ENCODE peak calls at places on chromosomes 2 and 18, in six cellular contexts. One of them, this sample, is unnamed.
A peak's percentile ranks its signal among the peaks of the same experiment; 100 is the strongest.

GRCh38 chr2:230951396-230951795 is 26.4 kb upstream of the GPR55 start:
- DNase-seq in sigmoid colon: no peak
- DNase-seq in heart right ventricle: no peak
- DNase-seq in endothelial cell: no peak
- DNase-seq in endothelial cell of umbilical vein: no peak
- DNase-seq in tibial nerve: no peak
- DNase-seq in this sample: no peak

GRCh38 chr2:64638502-64639120 is 15.1 kb downstream of the SERTAD2 start:
- DNase-seq in heart right ventricle: no peak
- DNase-seq in sigmoid colon: no peak
- DNase-seq in endothelial cell: no peak
- DNase-seq in endothelial cell of umbilical vein: no peak
- DNase-seq in tibial nerve: no peak
- DNase-seq in this sample: no peak

GRCh38 chr2:211401328-211401727 is 844.9 kb downstream of the CPS1 start:
- DNase-seq in endothelial cell of umbilical vein: no peak
- DNase-seq in sigmoid colon: no peak
- DNase-seq in endothelial cell: no peak
- DNase-seq in tibial nerve: no peak
- DNase-seq in heart right ventricle: no peak
- DNase-seq in this sample: no peak

GRCh38 chr2:37616674-37616999 is 54.8 kb downstream of the CDC42EP3 start:
- DNase-seq in heart right ventricle: no peak
- DNase-seq in endothelial cell: no peak
- DNase-seq in tibial nerve: no peak
- DNase-seq in endothelial cell of umbilical vein: no peak
- DNase-seq in sigmoid colon: no peak
- DNase-seq in this sample: no peak

GRCh38 chr2:105879798-105880300 is 135.1 kb downstream of the NCK2 start:
- DNase-seq in heart right ventricle: no peak
- DNase-seq in endothelial cell: no peak
- DNase-seq in tibial nerve: no peak
- DNase-seq in endothelial cell of umbilical vein: no peak
- DNase-seq in sigmoid colon: no peak
- DNase-seq in this sample: no peak

GRCh38 chr2:201490291-201490690 is 38.8 kb downstream of the STRADB start:
- DNase-seq in sigmoid colon: no peak
- DNase-seq in heart right ventricle: no peak
- DNase-seq in endothelial cell of umbilical vein: no peak
- DNase-seq in tibial nerve: no peak
- DNase-seq in endothelial cell: no peak
- DNase-seq in this sample: no peak

GRCh38 chr2:11343626-11344341 is 652 bp downstream of the ROCK2 start:
- DNase-seq in endothelial cell: peak; percentile 58
- DNase-seq in heart right ventricle: peak; percentile 62
- DNase-seq in tibial nerve: peak; percentile 42
- DNase-seq in sigmoid colon: peak; percentile 80
- DNase-seq in endothelial cell of umbilical vein: peak; percentile 42
- DNase-seq in this sample: peak; percentile 31

GRCh38 chr2:234792566-234792965 is 159.3 kb upstream of the SH3BP4 start:
- DNase-seq in endothelial cell of umbilical vein: no peak
- DNase-seq in sigmoid colon: no peak
- DNase-seq in heart right ventricle: no peak
- DNase-seq in tibial nerve: no peak
- DNase-seq in endothelial cell: no peak
- DNase-seq in this sample: no peak

GRCh38 chr2:71496156-71496770 is 42.9 kb downstream of the DYSF start:
- DNase-seq in endothelial cell of umbilical vein: no peak
- DNase-seq in sigmoid colon: no peak
- DNase-seq in endothelial cell: no peak
- DNase-seq in heart right ventricle: no peak
- DNase-seq in tibial nerve: no peak
- DNase-seq in this sample: no peak

GRCh38 chr2:127953849-127954248 is 68.1 kb upstream of the AMMECR1L start:
- DNase-seq in tibial nerve: no peak
- DNase-seq in sigmoid colon: no peak
- DNase-seq in endothelial cell of umbilical vein: no peak
- DNase-seq in heart right ventricle: no peak
- DNase-seq in endothelial cell: no peak
- DNase-seq in this sample: no peak

GRCh38 chr2:24228470-24228869 is 53.6 kb downstream of the FAM228A start:
- DNase-seq in endothelial cell of umbilical vein: peak; percentile 39
- DNase-seq in sigmoid colon: no peak
- DNase-seq in heart right ventricle: no peak
- DNase-seq in endothelial cell: no peak
- DNase-seq in tibial nerve: no peak
- DNase-seq in this sample: peak; percentile 38

GRCh38 chr2:136997550-136997949 is 232.2 kb downstream of the THSD7B start:
- DNase-seq in heart right ventricle: no peak
- DNase-seq in tibial nerve: no peak
- DNase-seq in endothelial cell of umbilical vein: peak; percentile 63
- DNase-seq in sigmoid colon: no peak
- DNase-seq in endothelial cell: no peak
- DNase-seq in this sample: no peak

GRCh38 chr18:60248563-60249330 is 123.8 kb downstream of the MC4R start:
- DNase-seq in endothelial cell: no peak
- DNase-seq in heart right ventricle: no peak
- DNase-seq in endothelial cell of umbilical vein: no peak
- DNase-seq in sigmoid colon: no peak
- DNase-seq in tibial nerve: no peak
- DNase-seq in this sample: no peak

GRCh38 chr2:187403568-187404260 is 44.3 kb downstream of the CALCRL start:
- DNase-seq in sigmoid colon: no peak
- DNase-seq in tibial nerve: no peak
- DNase-seq in endothelial cell of umbilical vein: peak; percentile 92
- DNase-seq in heart right ventricle: no peak
- DNase-seq in endothelial cell: no peak
- DNase-seq in this sample: no peak

GRCh38 chr2:139034064-139034463 is 253.9 kb upstream of the NXPH2 start:
- DNase-seq in heart right ventricle: no peak
- DNase-seq in tibial nerve: no peak
- DNase-seq in endothelial cell of umbilical vein: no peak
- DNase-seq in endothelial cell: no peak
- DNase-seq in sigmoid colon: no peak
- DNase-seq in this sample: no peak

GRCh38 chr2:186255823-186256222 is 230.2 kb upstream of the ZC3H15 start:
- DNase-seq in endothelial cell of umbilical vein: peak; percentile 19
- DNase-seq in tibial nerve: no peak
- DNase-seq in endothelial cell: no peak
- DNase-seq in heart right ventricle: no peak
- DNase-seq in sigmoid colon: no peak
- DNase-seq in this sample: no peak

GRCh38 chr2:203706403-203706802 is at the start of gene CD28:
- DNase-seq in heart right ventricle: peak; percentile 19
- DNase-seq in endothelial cell of umbilical vein: no peak
- DNase-seq in tibial nerve: peak; percentile 22
- DNase-seq in sigmoid colon: peak; percentile 69
- DNase-seq in endothelial cell: no peak
- DNase-seq in this sample: no peak

GRCh38 chr18:58762781-58763171 is 91.5 kb downstream of the MALT1 start:
- DNase-seq in tibial nerve: no peak
- DNase-seq in endothelial cell of umbilical vein: no peak
- DNase-seq in endothelial cell: no peak
- DNase-seq in heart right ventricle: no peak
- DNase-seq in sigmoid colon: no peak
- DNase-seq in this sample: no peak

GRCh38 chr2:231191896-231192872 is 6.2 kb upstream of the ARMC9 start:
- DNase-seq in heart right ventricle: peak; percentile 73
- DNase-seq in endothelial cell: peak; percentile 71
- DNase-seq in tibial nerve: peak; percentile 84
- DNase-seq in sigmoid colon: peak; percentile 97
- DNase-seq in endothelial cell of umbilical vein: peak; percentile 77
- DNase-seq in this sample: no peak

GRCh38 chr18:58495634-58496033 is 133.3 kb downstream of the ALPK2 start:
- DNase-seq in sigmoid colon: no peak
- DNase-seq in tibial nerve: no peak
- DNase-seq in endothelial cell of umbilical vein: no peak
- DNase-seq in endothelial cell: no peak
- DNase-seq in heart right ventricle: no peak
- DNase-seq in this sample: no peak

GRCh38 chr2:127407091-127407490 is 11.1 kb upstream of the PROC start:
- DNase-seq in endothelial cell of umbilical vein: no peak
- DNase-seq in heart right ventricle: no peak
- DNase-seq in sigmoid colon: no peak
- DNase-seq in endothelial cell: no peak
- DNase-seq in tibial nerve: no peak
- DNase-seq in this sample: no peak

GRCh38 chr2:101805146-101806088 is 107.9 kb downstream of the MAP4K4 start:
- DNase-seq in tibial nerve: no peak
- DNase-seq in heart right ventricle: no peak
- DNase-seq in endothelial cell: no peak
- DNase-seq in sigmoid colon: no peak
- DNase-seq in endothelial cell of umbilical vein: no peak
- DNase-seq in this sample: no peak

GRCh38 chr18:79568543-79569205 is 110.9 kb upstream of the CTDP1 start:
- DNase-seq in endothelial cell of umbilical vein: no peak
- DNase-seq in heart right ventricle: no peak
- DNase-seq in sigmoid colon: peak; percentile 47
- DNase-seq in tibial nerve: no peak
- DNase-seq in endothelial cell: no peak
- DNase-seq in this sample: no peak

GRCh38 chr2:201969938-201970785 is 63.5 kb upstream of the FZD7 start:
- DNase-seq in tibial nerve: no peak
- DNase-seq in endothelial cell of umbilical vein: no peak
- DNase-seq in heart right ventricle: no peak
- DNase-seq in sigmoid colon: peak; percentile 40
- DNase-seq in endothelial cell: no peak
- DNase-seq in this sample: no peak

GRCh38 chr18:51453594-51453993 is 256.1 kb upstream of the MEX3C start:
- DNase-seq in endothelial cell: no peak
- DNase-seq in sigmoid colon: no peak
- DNase-seq in tibial nerve: no peak
- DNase-seq in endothelial cell of umbilical vein: no peak
- DNase-seq in heart right ventricle: no peak
- DNase-seq in this sample: no peak

GRCh38 chr2:160352492-160352891 is 141.1 kb downstream of the RBMS1 start:
- DNase-seq in endothelial cell: no peak
- DNase-seq in sigmoid colon: no peak
- DNase-seq in endothelial cell of umbilical vein: no peak
- DNase-seq in tibial nerve: no peak
- DNase-seq in heart right ventricle: no peak
- DNase-seq in this sample: no peak

GRCh38 chr2:46029332-46029811 is 267.8 kb upstream of the EPAS1 start:
- DNase-seq in endothelial cell: peak; percentile 54
- DNase-seq in heart right ventricle: peak; percentile 25
- DNase-seq in sigmoid colon: no peak
- DNase-seq in tibial nerve: no peak
- DNase-seq in endothelial cell of umbilical vein: peak; percentile 96
- DNase-seq in this sample: no peak